ENCODE peak calls at places on chromosome 22, in eight cellular contexts. One of them, this sample, is unnamed.
A peak's percentile ranks its signal among the peaks of the same experiment; 100 is the strongest.

GRCh38 chr22:44906999-44907644 is 102.7 kb downstream of the PHF21B start:
- DNase-seq in nephron progenitor cell: no peak
- DNase-seq in tibial artery: no peak
- DNase-seq in pons: no peak
- DNase-seq in RPMI8226: no peak
- DNase-seq in GM10248: no peak
- DNase-seq in Peyer's patch: peak; percentile 18
- DNase-seq in endothelial cell: no peak
- DNase-seq in this sample: no peak

GRCh38 chr22:49824185-49824925 is 3.3 kb downstream of the BRD1 start:
- DNase-seq in nephron progenitor cell: no peak
- DNase-seq in tibial artery: no peak
- DNase-seq in pons: no peak
- DNase-seq in RPMI8226: no peak
- DNase-seq in GM10248: no peak
- DNase-seq in Peyer's patch: no peak
- DNase-seq in endothelial cell: no peak
- DNase-seq in this sample: no peak

GRCh38 chr22:17159504-17159951 is 451 bp upstream of the HDHD5 start:
- DNase-seq in nephron progenitor cell: no peak
- DNase-seq in tibial artery: peak; percentile 47
- DNase-seq in pons: peak; percentile 45
- DNase-seq in RPMI8226: no peak
- DNase-seq in GM10248: peak; percentile 48
- DNase-seq in Peyer's patch: peak; percentile 85
- DNase-seq in endothelial cell: no peak
- DNase-seq in this sample: peak; percentile 57

GRCh38 chr22:46660604-46661201 is 40.5 kb downstream of the GRAMD4 start:
- DNase-seq in nephron progenitor cell: no peak
- DNase-seq in tibial artery: no peak
- DNase-seq in pons: no peak
- DNase-seq in RPMI8226: peak; percentile 71
- DNase-seq in GM10248: no peak
- DNase-seq in Peyer's patch: peak; percentile 84
- DNase-seq in endothelial cell: no peak
- DNase-seq in this sample: no peak

GRCh38 chr22:45709866-45710265 is 38.2 kb downstream of the ATXN10 start:
- DNase-seq in nephron progenitor cell: no peak
- DNase-seq in tibial artery: no peak
- DNase-seq in pons: no peak
- DNase-seq in RPMI8226: no peak
- DNase-seq in GM10248: no peak
- DNase-seq in Peyer's patch: no peak
- DNase-seq in endothelial cell: no peak
- DNase-seq in this sample: no peak

GRCh38 chr22:46381142-46381541 is 45.6 kb downstream of the TRMU start:
- DNase-seq in nephron progenitor cell: no peak
- DNase-seq in tibial artery: no peak
- DNase-seq in pons: no peak
- DNase-seq in RPMI8226: no peak
- DNase-seq in GM10248: no peak
- DNase-seq in Peyer's patch: no peak
- DNase-seq in endothelial cell: no peak
- DNase-seq in this sample: no peak

GRCh38 chr22:23576681-23577080 is 3.4 kb downstream of the IGLL1 start:
- DNase-seq in nephron progenitor cell: no peak
- DNase-seq in tibial artery: no peak
- DNase-seq in pons: no peak
- DNase-seq in RPMI8226: no peak
- DNase-seq in GM10248: no peak
- DNase-seq in Peyer's patch: no peak
- DNase-seq in endothelial cell: no peak
- DNase-seq in this sample: no peak

GRCh38 chr22:45246060-45246985 is 5.6 kb upstream of the KIAA0930 start:
- DNase-seq in nephron progenitor cell: no peak
- DNase-seq in tibial artery: no peak
- DNase-seq in pons: no peak
- DNase-seq in RPMI8226: no peak
- DNase-seq in GM10248: no peak
- DNase-seq in Peyer's patch: peak; percentile 88
- DNase-seq in endothelial cell: no peak
- DNase-seq in this sample: peak; percentile 26

GRCh38 chr22:39717099-39717498 is 146.5 kb downstream of the CACNA1I start:
- DNase-seq in nephron progenitor cell: no peak
- DNase-seq in tibial artery: no peak
- DNase-seq in pons: peak; percentile 87
- DNase-seq in RPMI8226: no peak
- DNase-seq in GM10248: no peak
- DNase-seq in Peyer's patch: no peak
- DNase-seq in endothelial cell: no peak
- DNase-seq in this sample: no peak

GRCh38 chr22:19517919-19518567 is 6.2 kb downstream of the CLDN5 start:
- DNase-seq in nephron progenitor cell: no peak
- DNase-seq in tibial artery: no peak
- DNase-seq in pons: no peak
- DNase-seq in RPMI8226: no peak
- DNase-seq in GM10248: no peak
- DNase-seq in Peyer's patch: peak; percentile 19
- DNase-seq in endothelial cell: no peak
- DNase-seq in this sample: no peak

GRCh38 chr22:20531404-20532181 is 24.2 kb downstream of the MED15 start:
- DNase-seq in nephron progenitor cell: peak; percentile 41
- DNase-seq in tibial artery: peak; percentile 54
- DNase-seq in pons: peak; percentile 56
- DNase-seq in RPMI8226: no peak
- DNase-seq in GM10248: no peak
- DNase-seq in Peyer's patch: peak; percentile 70
- DNase-seq in endothelial cell: peak; percentile 36
- DNase-seq in this sample: no peak

GRCh38 chr22:25148149-25148691 is 51.4 kb upstream of the CRYBB3 start:
- DNase-seq in nephron progenitor cell: peak; percentile 13
- DNase-seq in tibial artery: no peak
- DNase-seq in pons: no peak
- DNase-seq in RPMI8226: no peak
- DNase-seq in GM10248: no peak
- DNase-seq in Peyer's patch: peak; percentile 72
- DNase-seq in endothelial cell: peak; percentile 33
- DNase-seq in this sample: no peak

GRCh38 chr22:37334859-37335818 is 52.8 kb downstream of the CYTH4 start:
- DNase-seq in nephron progenitor cell: peak; percentile 51
- DNase-seq in tibial artery: no peak
- DNase-seq in pons: no peak
- DNase-seq in RPMI8226: no peak
- DNase-seq in GM10248: no peak
- DNase-seq in Peyer's patch: no peak
- DNase-seq in endothelial cell: no peak
- DNase-seq in this sample: no peak